ENCODE peak calls at places on chromosome 20, in five cellular contexts. O, X, A, K and S are unnamed samples.
A peak's percentile ranks its signal among the peaks of the same experiment; 100 is the strongest.

GRCh38 chr20:43914286-43914685 is 366 bp upstream of the TOX2 start:
- DNase-seq in O (no peak), X (no peak), A (no peak), K (no peak), S (no peak)

GRCh38 chr20:46182801-46183200 is 64.7 kb downstream of the CD40 start:
- DNase-seq in O (no peak), X (no peak), A (no peak), K (no peak), S (no peak)

GRCh38 chr20:53608456-53609413 is 15.1 kb upstream of the ZNF217 start:
- DNase-seq in O (no peak), X (no peak), A (peak; percentile 23), K (no peak), S (no peak)

GRCh38 chr20:33370296-33370695 is 31.0 kb downstream of the CDK5RAP1 start:
- DNase-seq in O (no peak), X (no peak), A (no peak), K (no peak), S (peak; percentile 87)

GRCh38 chr20:13545755-13546154 is 93.0 kb downstream of the TASP1 start:
- DNase-seq in O (no peak), X (no peak), A (no peak), K (no peak), S (no peak)

GRCh38 chr20:50521221-50521642 is 11.0 kb downstream of the PTPN1 start:
- DNase-seq in O (no peak), X (no peak), A (no peak), K (no peak), S (no peak)

GRCh38 chr20:61436268-61436667 is 184.2 kb downstream of the CDH4 start:
- DNase-seq in O (no peak), X (no peak), A (no peak), K (no peak), S (no peak)

GRCh38 chr20:22720206-22720605 is 135.8 kb upstream of the FOXA2 start:
- DNase-seq in O (no peak), X (no peak), A (no peak), K (no peak), S (no peak)

GRCh38 chr20:61263084-61263695 is 11.1 kb downstream of the CDH4 start:
- DNase-seq in O (no peak), X (no peak), A (no peak), K (no peak), S (no peak)

GRCh38 chr20:51326241-51326819 is 216.2 kb downstream of the NFATC2 start:
- DNase-seq in O (no peak), X (peak; percentile 58), A (peak; percentile 36), K (peak; percentile 39), S (peak; percentile 56)

GRCh38 chr20:25221592-25222460 is 26.1 kb upstream of the PYGB start:
- DNase-seq in O (peak; percentile 62), X (no peak), A (no peak), K (no peak), S (no peak)

GRCh38 chr20:32968833-32969241 is 35.4 kb downstream of the SUN5 start:
- DNase-seq in O (no peak), X (no peak), A (no peak), K (no peak), S (no peak)

GRCh38 chr20:33685328-33686007 is 717 bp downstream of the E2F1 start:
- DNase-seq in O (no peak), X (peak; percentile 82), A (no peak), K (peak; percentile 13), S (peak; percentile 11)

GRCh38 chr20:46010491-46011405 is 2.0 kb downstream of the MMP9 start:
- DNase-seq in O (no peak), X (no peak), A (no peak), K (no peak), S (no peak)

GRCh38 chr20:16194961-16195360 is 378.3 kb downstream of the KIF16B start:
- DNase-seq in O (no peak), X (no peak), A (no peak), K (no peak), S (no peak)

GRCh38 chr20:60062431-60063336 is 104.5 kb downstream of the CDH26 start:
- DNase-seq in O (no peak), X (no peak), A (no peak), K (no peak), S (no peak)

GRCh38 chr20:40319741-40320499 is 369.1 kb downstream of the MAFB start:
- DNase-seq in O (no peak), X (no peak), A (no peak), K (no peak), S (no peak)

GRCh38 chr20:25206063-25206403 is 10.5 kb downstream of the ENTPD6 start:
- DNase-seq in O (no peak), X (no peak), A (no peak), K (no peak), S (no peak)

GRCh38 chr20:58647162-58647813 is 3.8 kb upstream of the STX16 start:
- DNase-seq in O (no peak), X (no peak), A (no peak), K (no peak), S (no peak)

GRCh38 chr20:13221673-13222318 is 722 bp downstream of the ISM1 start:
- DNase-seq in O (no peak), X (peak; percentile 61), A (peak; percentile 39), K (peak; percentile 32), S (peak; percentile 78)

GRCh38 chr20:32603046-32603726 is 18.1 kb upstream of the NOL4L start:
- DNase-seq in O (no peak), X (no peak), A (no peak), K (no peak), S (no peak)

GRCh38 chr20:39993737-39994136 is 695.3 kb downstream of the MAFB start:
- DNase-seq in O (no peak), X (no peak), A (peak; percentile 27), K (no peak), S (peak; percentile 82)

GRCh38 chr20:43893930-43894329 is 20.7 kb upstream of the TOX2 start:
- DNase-seq in O (no peak), X (no peak), A (no peak), K (no peak), S (no peak)

GRCh38 chr20:14860410-14860814 is 523.0 kb upstream of the FLRT3 start:
- DNase-seq in O (no peak), X (no peak), A (no peak), K (no peak), S (peak; percentile 14)

GRCh38 chr20:59820204-59821041 is 113.0 kb downstream of the SYCP2 start:
- DNase-seq in O (peak; percentile 63), X (peak; percentile 74), A (no peak), K (no peak), S (no peak)

DNA sequence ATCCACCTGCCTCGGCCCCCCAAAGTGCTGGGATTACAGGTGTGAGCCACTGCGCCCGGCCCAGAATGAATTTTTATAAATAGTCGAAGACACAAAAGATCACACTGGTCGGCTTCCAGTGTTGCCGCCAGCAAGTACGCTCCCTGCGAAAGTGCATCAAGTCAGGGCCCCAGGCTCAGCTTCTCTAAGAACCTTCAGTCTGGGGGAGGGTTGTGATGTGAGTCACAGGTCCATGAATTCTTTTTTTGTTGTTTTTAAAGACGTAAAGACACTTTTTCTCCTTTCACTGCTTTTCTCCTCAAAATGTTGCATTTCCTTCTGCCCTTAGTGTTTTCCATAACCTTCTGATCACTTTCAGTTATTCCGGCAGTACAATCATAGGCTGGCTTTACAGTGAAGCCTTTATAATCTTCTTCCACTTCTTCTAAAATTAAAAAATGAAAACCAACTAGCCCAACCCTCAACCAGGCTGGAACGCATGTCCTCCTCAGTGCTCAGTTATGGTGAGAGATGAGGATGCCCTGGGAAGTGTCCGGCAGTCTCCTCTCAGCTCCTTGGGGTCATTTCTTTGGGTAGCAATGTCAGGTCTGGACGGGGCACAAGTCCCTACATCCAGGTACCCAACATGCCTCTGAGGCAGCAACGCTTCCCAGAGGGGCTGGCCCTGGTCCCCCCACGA is 66.6 kb downstream of the CSE1L start:
- DNase-seq in O (no peak), X (no peak), A (no peak), K (no peak), S (no peak)
- TF ChIP-seq POLR2A in O (no peak), X (no peak), A (no peak), K (no peak), S (no peak)

DNA sequence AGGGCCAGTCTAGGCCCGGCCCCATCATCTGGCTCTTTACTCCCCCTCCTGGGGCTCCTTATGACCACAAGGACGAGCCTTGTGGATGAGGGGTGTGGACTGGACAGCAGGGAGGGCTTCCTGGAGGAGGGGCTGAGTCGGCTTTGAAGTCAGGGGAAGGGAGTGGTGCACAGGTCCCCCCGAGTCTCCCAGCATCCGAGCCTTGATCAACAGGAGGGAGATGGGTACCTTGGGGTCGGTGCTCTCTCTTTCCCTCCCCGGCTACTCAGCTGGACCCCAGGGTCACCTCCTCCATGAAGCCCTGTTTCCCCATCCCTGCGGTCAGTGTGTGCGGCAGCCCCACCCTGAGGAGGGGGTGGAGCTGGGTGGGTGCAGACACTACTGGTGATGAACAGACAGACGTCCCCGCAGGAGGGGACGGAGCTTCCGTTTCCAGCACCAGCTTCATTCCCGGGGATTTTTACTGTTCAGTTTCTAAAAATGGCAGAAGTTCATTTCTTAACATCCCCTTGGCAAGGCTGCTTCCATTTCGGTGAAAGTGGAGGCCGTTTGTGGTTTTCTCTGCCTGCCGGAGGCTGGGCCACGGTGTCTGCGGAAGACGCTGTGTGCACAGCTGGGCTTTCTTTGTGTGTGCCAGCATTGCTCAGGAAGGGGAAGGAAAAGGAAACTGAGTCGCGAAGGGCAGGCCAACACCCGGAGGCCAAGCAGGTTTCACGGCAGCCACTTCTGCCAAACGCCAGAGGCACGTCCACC is 19.6 kb downstream of the NTSR1 start:
- DNase-seq in O (no peak), X (no peak), A (no peak), K (no peak), S (no peak)
- H3K27me3 ChIP-seq in O (peaks cover 46% of the 10 kb centered on the region), X (no peaks in the 10 kb centered on the region), A (peaks cover 11% of the 10 kb centered on the region), K (peaks cover 5% of the 10 kb centered on the region), S (no peaks in the 10 kb centered on the region)

GRCh38 chr20:57566399-57566798 is 5.5 kb downstream of the PCK1 start:
- DNase-seq in O (no peak), X (no peak), A (no peak), K (no peak), S (no peak)

GRCh38 chr20:57564951-57565642 is 4.2 kb downstream of the PCK1 start:
- DNase-seq in O (no peak), X (no peak), A (no peak), K (no peak), S (no peak)

GRCh38 chr20:57567471-57568079 is 6.7 kb downstream of the PCK1 start:
- DNase-seq in O (no peak), X (no peak), A (no peak), K (no peak), S (no peak)

GRCh38 chr20:57568088-57568896 is 7.4 kb downstream of the PCK1 start:
- DNase-seq in O (no peak), X (no peak), A (no peak), K (no peak), S (peak; percentile 9)

DNA sequence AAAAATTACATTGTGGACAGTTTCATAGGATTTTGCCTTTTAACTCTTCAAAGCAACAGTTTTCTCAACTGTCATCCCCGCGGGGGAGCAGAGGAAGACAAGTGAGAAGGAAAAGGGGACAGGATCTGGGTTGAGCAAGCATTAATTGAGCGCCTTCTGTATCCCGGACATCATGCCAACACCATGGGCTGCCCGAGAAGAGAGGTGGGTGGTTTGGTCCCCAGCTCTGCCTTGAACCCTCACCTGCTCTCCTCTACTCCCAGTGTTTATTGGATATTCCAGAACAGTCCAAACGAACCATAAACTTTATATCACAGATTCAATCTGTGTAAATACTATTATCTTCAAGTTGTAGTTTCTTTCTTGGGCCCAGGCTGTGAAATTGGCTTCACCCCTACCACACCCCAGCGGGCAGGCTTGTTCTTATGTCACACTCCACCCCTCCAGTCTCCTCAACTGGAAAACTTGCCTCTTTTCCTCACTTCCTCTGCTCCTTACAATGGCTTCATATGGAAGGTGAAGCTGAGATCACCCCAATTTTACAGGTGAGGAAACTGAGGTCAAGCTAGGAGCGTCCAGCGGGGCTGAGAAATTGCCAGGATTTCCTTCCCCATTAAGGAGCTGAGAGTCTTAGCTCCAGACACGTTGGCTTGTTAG is 6.0 kb downstream of the PCK1 start:
- DNase-seq in O (no peak), X (no peak), A (no peak), K (no peak), S (no peak)
- TF ChIP-seq POLR2A in O (no peak), X (peak; percentile 7), A (no peak), K (no peak), S (no peak)

GRCh38 chr20:19335916-19336315 is 123.5 kb downstream of the SLC24A3 start:
- DNase-seq in O (no peak), X (no peak), A (no peak), K (no peak), S (no peak)
- H3K27me3 ChIP-seq in O (no peaks in the 10 kb centered on the region), X (no peaks in the 10 kb centered on the region), A (no peaks in the 10 kb centered on the region), K (no peaks in the 10 kb centered on the region), S (no peaks in the 10 kb centered on the region)